ENCODE peak calls at places on chromosome 7, in five cellular contexts. Q is AG09309, L is fibroblast of mammary gland, T is HFF-Myc, P is AG10803. C is an unnamed sample.

GRCh38 chr7:143901360-143901709 is 641 bp downstream of the TCAF1 start:
- DNase-seq in Q (no peak), L (peak; percentile 46), T (no peak), P (peak; percentile 54), C (no peak)

GRCh38 chr7:90720970-90721768 is 125.0 kb downstream of the CDK14 start:
- DNase-seq in Q (peak; percentile 52), L (peak; percentile 86), T (peak; percentile 59), P (peak; percentile 91), C (no peak)

GRCh38 chr7:45100761-45101480 is 10.6 kb downstream of the TBRG4 start:
- DNase-seq in Q (no peak), L (no peak), T (no peak), P (no peak), C (no peak)

GRCh38 chr7:76047305-76047810 is 442 bp downstream of the STYXL1 start:
- DNase-seq in Q (no peak), L (peak; percentile 15), T (no peak), P (peak; percentile 8), C (no peak)

GRCh38 chr7:149776305-149776704 is 2.9 kb upstream of the ZNF467 start:
- DNase-seq in Q (no peak), L (no peak), T (no peak), P (no peak), C (no peak)

GRCh38 chr7:66894463-66895080 is 26.5 kb upstream of the TMEM248 start:
- DNase-seq in Q (no peak), L (peak; percentile 43), T (no peak), P (peak; percentile 9), C (no peak)

GRCh38 chr7:47572939-47573757 is 8.8 kb downstream of the TNS3 start:
- DNase-seq in Q (no peak), L (no peak), T (no peak), P (no peak), C (no peak)

GRCh38 chr7:136890379-136890778 is 21.9 kb downstream of the CHRM2 start:
- DNase-seq in Q (no peak), L (no peak), T (no peak), P (no peak), C (no peak)

GRCh38 chr7:40329601-40330153 is 194.9 kb downstream of the SUGCT start:
- DNase-seq in Q (no peak), L (peak; percentile 73), T (peak; percentile 40), P (peak; percentile 66), C (no peak)

GRCh38 chr7:101820703-101821102 is 3.3 kb downstream of the CUX1 start:
- DNase-seq in Q (no peak), L (no peak), T (peak; percentile 39), P (peak; percentile 66), C (no peak)

GRCh38 chr7:151351027-151351426 is 9.4 kb downstream of the NUB1 start:
- DNase-seq in Q (no peak), L (no peak), T (no peak), P (no peak), C (no peak)
- TF ChIP-seq CTCF in Q (peak; percentile 13), L (peak; percentile 17), T (peak; percentile 21), P (no peak), C (peak; percentile 1)

DNA sequence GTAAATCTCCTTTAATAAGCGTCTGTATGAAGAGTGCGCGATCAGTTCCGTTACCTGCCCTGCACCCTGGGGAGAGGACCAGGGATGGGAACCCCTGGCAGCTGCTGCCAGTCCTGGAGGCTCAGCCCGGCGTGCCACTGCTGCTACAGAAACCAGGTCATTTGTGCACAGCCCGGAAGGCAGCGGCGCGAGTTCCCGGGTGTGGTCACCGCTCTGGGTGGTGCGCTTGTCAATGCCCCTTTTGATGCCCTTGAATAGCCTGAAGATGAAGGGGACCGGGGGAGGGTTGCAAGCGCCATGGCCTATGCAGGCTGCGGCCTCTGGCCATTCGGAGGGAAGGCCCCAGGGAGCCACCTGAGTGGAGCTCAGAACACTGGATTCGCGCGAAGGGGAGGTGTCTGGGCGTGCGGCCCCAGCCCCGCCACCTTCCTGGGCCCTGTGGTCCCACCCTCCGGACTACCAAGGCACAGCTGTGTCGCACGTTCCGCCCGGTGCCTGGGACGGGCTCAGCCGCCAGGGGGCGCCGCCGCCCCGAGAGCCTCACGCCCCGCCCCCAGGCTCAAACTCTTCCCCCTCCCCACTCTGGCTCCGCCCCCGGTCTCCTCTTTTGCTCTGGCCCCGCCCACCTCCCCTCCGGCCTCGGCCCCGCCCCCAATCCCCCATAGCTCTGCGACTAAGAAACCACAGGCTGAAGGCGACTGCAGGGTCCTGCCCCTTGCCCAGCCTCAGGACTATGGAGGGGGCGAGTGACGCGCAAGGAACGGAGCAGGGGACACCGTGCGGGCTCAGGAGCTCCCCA is 16.5 kb downstream of the AP5Z1 start:
- DNase-seq in Q (no peak), L (peak; percentile 48), T (no peak), P (peak; percentile 43), C (no peak)
- H3K4me3 ChIP-seq in Q (no peak overlapping the region), L (peak overlapping the region; percentile 9), T (no peak overlapping the region), P (peak overlapping the region; percentile 9), C (peak overlapping the region; percentile 33)

DNA sequence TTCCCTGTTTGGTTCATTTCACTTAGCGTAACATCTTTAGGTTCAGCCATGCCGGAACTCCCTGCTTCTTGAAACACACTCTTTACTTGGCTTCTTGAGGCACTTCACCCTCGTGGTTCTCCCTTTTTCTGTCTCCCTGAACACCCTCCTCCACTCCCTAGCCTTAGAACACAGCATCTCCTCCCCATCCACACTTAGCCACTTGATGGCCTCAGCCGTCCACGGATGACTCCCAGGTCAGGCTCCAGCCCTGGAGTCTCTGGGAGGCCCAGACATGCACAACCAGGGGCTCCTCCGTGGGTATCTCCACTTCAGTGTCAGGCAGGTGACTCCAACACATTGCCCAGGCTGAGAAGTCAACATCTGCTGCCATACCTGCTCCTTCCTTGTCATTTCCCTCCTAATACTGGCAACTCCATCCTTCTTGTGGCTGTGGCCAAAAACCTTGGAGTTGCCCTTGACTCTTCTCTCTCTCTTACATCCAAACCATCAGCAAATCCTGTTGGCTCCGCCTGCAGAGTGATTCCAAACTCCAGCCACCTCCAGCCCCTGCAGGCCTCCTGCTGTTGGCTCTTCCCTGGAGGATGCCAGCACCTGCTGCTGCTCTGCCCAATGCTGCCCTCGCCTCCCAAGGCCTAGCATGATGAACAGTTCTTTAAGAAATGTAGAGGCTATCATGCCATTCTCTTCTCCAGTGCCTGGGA is 8.4 kb upstream of the INMT start:
- DNase-seq in Q (no peak), L (peak; percentile 47), T (no peak), P (peak; percentile 38), C (no peak)
- TF ChIP-seq CTCF in Q (peak; percentile 54), L (peak; percentile 38), T (peak; percentile 54), P (peak; percentile 57), C (peak; percentile 26)

DNA sequence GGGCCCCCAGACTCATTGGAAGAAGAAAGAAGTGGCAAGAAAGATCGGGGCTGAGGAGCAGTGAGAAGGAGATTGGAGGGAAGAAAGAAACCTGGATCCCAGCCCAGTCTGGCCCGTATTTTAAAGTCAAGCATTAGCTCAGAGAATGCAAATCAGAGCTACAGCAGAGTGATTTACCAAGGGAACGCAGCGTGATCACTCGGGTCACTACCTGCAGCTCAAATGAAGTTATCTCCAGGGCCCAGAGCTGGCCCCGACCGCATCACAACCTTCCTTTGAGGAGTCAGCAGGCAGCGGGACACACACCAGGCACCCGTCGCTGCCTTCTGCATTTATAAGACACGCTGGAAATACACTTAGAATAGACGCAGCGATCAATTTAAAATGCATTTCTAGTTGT is 72.8 kb downstream of the CARD11 start:
- DNase-seq in Q (no peak), L (no peak), T (no peak), P (no peak), C (no peak)
- H3K4me3 ChIP-seq in Q (no peak overlapping the region), L (no peak overlapping the region), T (no peak overlapping the region), P (no peak overlapping the region), C (no peak overlapping the region)

GRCh38 chr7:73521636-73522080 is 435 bp downstream of the BAZ1B start:
- DNase-seq in Q (no peak), L (no peak), T (no peak), P (peak; percentile 29), C (no peak)
- TF ChIP-seq CTCF in Q (no peak), L (no peak), T (no peak), P (no peak), C (no peak)

GRCh38 chr7:157000741-157001653 is 9.5 kb downstream of the MNX1 start:
- DNase-seq in Q (no peak), L (no peak), T (no peak), P (no peak), C (no peak)
- H3K4me3 ChIP-seq in Q (no peak overlapping the region), L (no peak overlapping the region), T (no peak overlapping the region), P (peak overlapping the region; percentile 10), C (no peak overlapping the region)